ENCODE peak calls at places on chromosomes 2 and 18, in seven cellular contexts. N, R, C, W, Z, O and J are unnamed samples.
A peak's percentile ranks its signal among the peaks of the same experiment; 100 is the strongest.

GRCh38 chr2:162243305-162243693 is at the start of gene FAP:
- DNase-seq in N (no peak), R (peak; percentile 87), C (peak; percentile 96), W (no peak), Z (peak; percentile 94), O (no peak), J (no peak)

GRCh38 chr18:79853993-79854364 is 56.2 kb downstream of the KCNG2 start:
- DNase-seq in N (peak; percentile 29), R (no peak), C (no peak), W (no peak), Z (no peak), O (no peak), J (no peak)

GRCh38 chr2:113891265-113891959 is 1.5 kb downstream of the ACTR3 start:
- DNase-seq in N (no peak), R (no peak), C (peak; percentile 49), W (no peak), Z (no peak), O (no peak), J (no peak)

GRCh38 chr2:82260521-82260920 is 1956.0 kb upstream of the LRRTM1 start:
- DNase-seq in N (no peak), R (no peak), C (no peak), W (no peak), Z (no peak), O (no peak), J (no peak)

GRCh38 chr2:214103199-214104001 is 307.5 kb upstream of the VWC2L start:
- DNase-seq in N (no peak), R (no peak), C (peak; percentile 23), W (no peak), Z (peak; percentile 26), O (peak; percentile 24), J (no peak)

GRCh38 chr18:48706630-48707206 is 167.9 kb downstream of the CTIF start:
- DNase-seq in N (no peak), R (no peak), C (no peak), W (no peak), Z (no peak), O (no peak), J (no peak)

GRCh38 chr2:158539176-158539895 is 82.6 kb downstream of the PKP4 start:
- DNase-seq in N (no peak), R (peak; percentile 17), C (peak; percentile 73), W (no peak), Z (peak; percentile 84), O (no peak), J (no peak)

GRCh38 chr2:10375570-10376266 is 72.4 kb downstream of the ODC1 start:
- DNase-seq in N (no peak), R (no peak), C (no peak), W (no peak), Z (no peak), O (peak; percentile 55), J (peak; percentile 46)

GRCh38 chr2:202161106-202161836 is 77.1 kb downstream of the SUMO1 start:
- DNase-seq in N (no peak), R (no peak), C (no peak), W (no peak), Z (no peak), O (no peak), J (no peak)

GRCh38 chr2:175195012-175195411 is 13.5 kb upstream of the ATP5MC3 start:
- DNase-seq in N (no peak), R (no peak), C (no peak), W (no peak), Z (no peak), O (no peak), J (no peak)

GRCh38 chr2:101149241-101150192 is 1.7 kb downstream of the TBC1D8 start:
- DNase-seq in N (no peak), R (no peak), C (no peak), W (no peak), Z (peak; percentile 38), O (no peak), J (no peak)

GRCh38 chr2:69296421-69296820 is 90.6 kb downstream of the GFPT1 start:
- DNase-seq in N (no peak), R (no peak), C (no peak), W (no peak), Z (no peak), O (no peak), J (no peak)

GRCh38 chr2:134021830-134022524 is 231.9 kb upstream of the MGAT5 start:
- DNase-seq in N (no peak), R (no peak), C (no peak), W (no peak), Z (no peak), O (no peak), J (no peak)

GRCh38 chr2:158795110-158795924 is at the start of gene DAPL1:
- DNase-seq in N (no peak), R (no peak), C (no peak), W (no peak), Z (no peak), O (no peak), J (no peak)

GRCh38 chr2:215476424-215476823 is 40.6 kb upstream of the FN1 start:
- DNase-seq in N (no peak), R (no peak), C (peak; percentile 59), W (no peak), Z (peak; percentile 57), O (no peak), J (no peak)

GRCh38 chr18:9852266-9853081 is 33.3 kb upstream of the TXNDC2 start:
- DNase-seq in N (no peak), R (no peak), C (no peak), W (no peak), Z (no peak), O (no peak), J (no peak)

GRCh38 chr2:15561574-15562344 is 625 bp upstream of the NBAS start:
- DNase-seq in N (no peak), R (no peak), C (peak; percentile 48), W (no peak), Z (peak; percentile 48), O (peak; percentile 66), J (no peak)

GRCh38 chr18:9418047-9418690 is 57.1 kb upstream of the RALBP1 start:
- DNase-seq in N (no peak), R (no peak), C (no peak), W (no peak), Z (no peak), O (no peak), J (no peak)